ENCODE peak calls at places on chromosome 11, in six cellular contexts. J is NCI-H1105 treated with DMSO at 0.1 percent for 48 hours, C is HTR-8/SVneo, G is ureter, N is EL, K is suprapubic skin. F is an unnamed sample.

GRCh38 chr11:71144736-71145135 is 107.6 kb downstream of the SHANK2 start:
- DNase-seq in J (no peak), C (no peak), G (no peak), N (no peak), K (no peak), F (no peak)

GRCh38 chr11:940496-941135 is 14.9 kb downstream of the AP2A2 start:
- DNase-seq in J (no peak), C (no peak), G (no peak), N (no peak), K (no peak), F (no peak)

GRCh38 chr11:67670316-67671210 is 3.9 kb downstream of the ALDH3B2 start:
- DNase-seq in J (no peak), C (no peak), G (peak; percentile 39), N (no peak), K (no peak), F (no peak)

GRCh38 chr11:88421530-88421929 is 84.0 kb upstream of the CTSC start:
- DNase-seq in J (no peak), C (no peak), G (no peak), N (no peak), K (no peak), F (no peak)

GRCh38 chr11:34986883-34987525 is 70.6 kb downstream of the PDHX start:
- DNase-seq in J (no peak), C (no peak), G (no peak), N (no peak), K (no peak), F (no peak)

GRCh38 chr11:697028-697491 is 1.4 kb downstream of the TMEM80 start:
- DNase-seq in J (no peak), C (no peak), G (no peak), N (peak; percentile 84), K (peak; percentile 70), F (no peak)

GRCh38 chr11:97772696-97773095 is 1248.1 kb upstream of the CNTN5 start:
- DNase-seq in J (no peak), C (no peak), G (no peak), N (no peak), K (no peak), F (no peak)

GRCh38 chr11:61091373-61092279 is 10.7 kb upstream of the CD5 start:
- DNase-seq in J (no peak), C (no peak), G (no peak), N (peak; percentile 22), K (no peak), F (no peak)

GRCh38 chr11:44493929-44494328 is 71.5 kb upstream of the CD82 start:
- DNase-seq in J (no peak), C (no peak), G (no peak), N (no peak), K (no peak), F (no peak)

GRCh38 chr11:9092846-9093778 is 1.7 kb upstream of the SCUBE2 start:
- DNase-seq in J (no peak), C (no peak), G (no peak), N (no peak), K (no peak), F (no peak)

GRCh38 chr11:72578541-72578940 is 95.7 kb downstream of the PDE2A start:
- DNase-seq in J (no peak), C (no peak), G (no peak), N (no peak), K (peak; percentile 27), F (no peak)

GRCh38 chr11:66728760-66729385 is at the start of gene SPTBN2:
- DNase-seq in J (no peak), C (no peak), G (no peak), N (peak; percentile 25), K (no peak), F (no peak)

GRCh38 chr11:95908826-95909225 is 15.1 kb downstream of the MTMR2 start:
- DNase-seq in J (no peak), C (no peak), G (no peak), N (no peak), K (no peak), F (no peak)

GRCh38 chr11:118672865-118673264 is 6.6 kb downstream of the TREH start:
- DNase-seq in J (no peak), C (no peak), G (no peak), N (peak; percentile 23), K (no peak), F (no peak)

GRCh38 chr11:4606231-4607015 is 1.6 kb downstream of the TRIM68 start:
- DNase-seq in J (peak; percentile 85), C (no peak), G (no peak), N (peak; percentile 22), K (no peak), F (peak; percentile 41)

GRCh38 chr11:28303477-28304191 is 195.4 kb downstream of the METTL15 start:
- DNase-seq in J (no peak), C (no peak), G (no peak), N (peak; percentile 9), K (no peak), F (no peak)

GRCh38 chr11:38315151-38315550 is 1717.1 kb upstream of the RAG2 start:
- DNase-seq in J (no peak), C (no peak), G (no peak), N (peak; percentile 11), K (no peak), F (peak; percentile 80)

GRCh38 chr11:32312206-32312817 is 123.0 kb downstream of the WT1 start:
- DNase-seq in J (no peak), C (no peak), G (no peak), N (peak; percentile 26), K (no peak), F (no peak)

GRCh38 chr11:94731921-94732601 is 36.1 kb upstream of the AMOTL1 start:
- DNase-seq in J (no peak), C (no peak), G (no peak), N (peak; percentile 96), K (no peak), F (peak; percentile 50)

GRCh38 chr11:125886997-125887372 is 483 bp upstream of the HYLS1 start:
- DNase-seq in J (no peak), C (no peak), G (no peak), N (peak; percentile 53), K (peak; percentile 74), F (no peak)

GRCh38 chr11:62241095-62241494 is 944 bp upstream of the SCGB1D2 start:
- DNase-seq in J (no peak), C (no peak), G (no peak), N (no peak), K (no peak), F (no peak)

GRCh38 chr11:45543808-45544422 is 121.5 kb downstream of the CHST1 start:
- DNase-seq in J (no peak), C (peak; percentile 19), G (no peak), N (peak; percentile 14), K (no peak), F (no peak)

GRCh38 chr11:26753738-26754504 is 32.1 kb upstream of the SLC5A12 start:
- DNase-seq in J (peak; percentile 70), C (peak; percentile 6), G (peak; percentile 44), N (peak; percentile 67), K (no peak), F (peak; percentile 77)

GRCh38 chr11:113572349-113572748 is 97.2 kb upstream of the DRD2 start:
- DNase-seq in J (no peak), C (no peak), G (no peak), N (peak; percentile 41), K (no peak), F (no peak)

GRCh38 chr11:69352181-69352580 is 58.2 kb downstream of the MYEOV start:
- DNase-seq in J (no peak), C (no peak), G (no peak), N (peak; percentile 16), K (no peak), F (no peak)

GRCh38 chr11:92885600-92885999 is 83.9 kb upstream of the MTNR1B start:
- DNase-seq in J (peak; percentile 22), C (no peak), G (no peak), N (no peak), K (no peak), F (no peak)

GRCh38 chr11:78784321-78785061 is 209.8 kb upstream of the NARS2 start:
- DNase-seq in J (no peak), C (no peak), G (no peak), N (peak; percentile 38), K (no peak), F (no peak)

GRCh38 chr11:19935507-19935906 is 222.9 kb downstream of the NAV2 start:
- DNase-seq in J (no peak), C (peak; percentile 39), G (no peak), N (peak; percentile 93), K (no peak), F (peak; percentile 39)

GRCh38 chr11:48103621-48104561 is 112.7 kb upstream of the OR4B1 start:
- DNase-seq in J (no peak), C (no peak), G (peak; percentile 37), N (no peak), K (no peak), F (peak; percentile 62)

GRCh38 chr11:70826950-70827349 is 425.4 kb downstream of the SHANK2 start:
- DNase-seq in J (peak; percentile 41), C (no peak), G (no peak), N (no peak), K (no peak), F (no peak)

GRCh38 chr11:2666828-2667570 is 32.8 kb downstream of the KCNQ1OT1 start:
- DNase-seq in J (no peak), C (no peak), G (peak; percentile 35), N (no peak), K (peak; percentile 20), F (no peak)

GRCh38 chr11:108768370-108768769 is 103.5 kb downstream of the DDX10 start:
- DNase-seq in J (no peak), C (no peak), G (no peak), N (no peak), K (no peak), F (peak; percentile 40)

GRCh38 chr11:14967581-14968214 is 4.5 kb downstream of the CALCA start:
- DNase-seq in J (peak; percentile 82), C (no peak), G (no peak), N (no peak), K (no peak), F (no peak)

GRCh38 chr11:110955797-110956196 is 243.6 kb upstream of the ARHGAP20 start:
- DNase-seq in J (no peak), C (no peak), G (no peak), N (no peak), K (no peak), F (no peak)

GRCh38 chr11:16772141-16772512 is 33.7 kb downstream of the C11orf58 start:
- DNase-seq in J (no peak), C (no peak), G (no peak), N (no peak), K (no peak), F (no peak)

GRCh38 chr11:13717331-13717730 is 48.9 kb downstream of the FAR1 start:
- DNase-seq in J (no peak), C (peak; percentile 47), G (no peak), N (peak; percentile 92), K (no peak), F (peak; percentile 49)

GRCh38 chr11:82676483-82677094 is 57.1 kb downstream of the FAM181B start:
- DNase-seq in J (no peak), C (no peak), G (no peak), N (no peak), K (no peak), F (no peak)

GRCh38 chr11:16609769-16610168 is 128.7 kb upstream of the C11orf58 start:
- DNase-seq in J (no peak), C (no peak), G (no peak), N (no peak), K (no peak), F (no peak)